ENCODE peak calls at places on chromosomes 6 and 20, in five cellular contexts. U, X, V, L and H are unnamed samples.

GRCh38 chr6:121434037-121434770 is 1.2 kb upstream of the GJA1 start:
- DNase-seq in U (peak; percentile 46), X (no peak), V (no peak), L (no peak), H (peak; percentile 64)

GRCh38 chr6:133306876-133307275 is 65.7 kb downstream of the EYA4 start:
- DNase-seq in U (no peak), X (no peak), V (no peak), L (no peak), H (no peak)

GRCh38 chr6:159380104-159380503 is 210.9 kb downstream of the FNDC1 start:
- DNase-seq in U (no peak), X (no peak), V (no peak), L (no peak), H (no peak)

GRCh38 chr6:54680531-54680930 is 166.0 kb upstream of the FAM83B start:
- DNase-seq in U (no peak), X (no peak), V (no peak), L (no peak), H (no peak)

GRCh38 chr6:148140772-148141557 is 201.7 kb upstream of the SASH1 start:
- DNase-seq in U (peak; percentile 2), X (no peak), V (no peak), L (peak; percentile 41), H (no peak)

GRCh38 chr6:39387785-39388184 is 65.3 kb upstream of the KCNK16 start:
- DNase-seq in U (no peak), X (no peak), V (no peak), L (no peak), H (no peak)

GRCh38 chr6:157019733-157020132 is 242.6 kb downstream of the ARID1B start:
- DNase-seq in U (peak; percentile 34), X (peak; percentile 55), V (peak; percentile 52), L (no peak), H (peak; percentile 36)

GRCh38 chr6:39490120-39490519 is 167.6 kb upstream of the KCNK16 start:
- DNase-seq in U (no peak), X (no peak), V (peak; percentile 26), L (no peak), H (no peak)

GRCh38 chr6:168428863-168429262 is 12.1 kb upstream of the SMOC2 start:
- DNase-seq in U (no peak), X (no peak), V (no peak), L (no peak), H (no peak)

GRCh38 chr6:166950443-166950821 is 5.9 kb downstream of the RNASET2 start:
- DNase-seq in U (no peak), X (peak; percentile 87), V (no peak), L (no peak), H (no peak)
- H3K4me3 ChIP-seq in U (no peak overlapping the region), X (peak overlapping the region; percentile 48), V (no peak overlapping the region), L (no peak overlapping the region), H (no peak overlapping the region)

DNA sequence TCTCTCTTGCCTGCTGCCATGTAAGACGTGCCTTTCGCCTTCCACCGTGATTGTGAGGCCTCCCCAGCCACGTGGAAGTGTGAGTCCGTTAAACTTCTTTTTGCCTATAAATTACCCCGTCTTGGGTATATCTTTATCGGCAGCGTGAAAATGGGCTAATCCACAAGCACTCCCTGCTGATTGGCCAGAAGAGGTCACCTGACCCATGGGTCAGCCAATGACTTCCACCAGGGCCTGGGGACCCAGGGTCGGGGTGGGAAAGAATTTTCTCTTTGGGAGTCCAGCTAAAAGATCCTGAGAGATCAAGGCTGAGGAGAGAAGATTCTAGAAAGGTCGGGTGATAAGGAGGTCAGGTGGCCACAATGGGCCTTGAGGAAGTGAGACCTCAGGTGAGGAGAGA is 17.1 kb downstream of the ZBP1 start:
- DNase-seq in U (no peak), X (no peak), V (no peak), L (no peak), H (no peak)
- H3K4me3 ChIP-seq in U (no peak overlapping the region), X (no peak overlapping the region), V (no peak overlapping the region), L (no peak overlapping the region), H (no peak overlapping the region)

GRCh38 chr20:49727473-49727872 is 13.8 kb upstream of the B4GALT5 start:
- DNase-seq in U (no peak), X (no peak), V (no peak), L (no peak), H (no peak)
- H3K4me3 ChIP-seq in U (no peak overlapping the region), X (no peak overlapping the region), V (no peak overlapping the region), L (no peak overlapping the region), H (no peak overlapping the region)

DNA sequence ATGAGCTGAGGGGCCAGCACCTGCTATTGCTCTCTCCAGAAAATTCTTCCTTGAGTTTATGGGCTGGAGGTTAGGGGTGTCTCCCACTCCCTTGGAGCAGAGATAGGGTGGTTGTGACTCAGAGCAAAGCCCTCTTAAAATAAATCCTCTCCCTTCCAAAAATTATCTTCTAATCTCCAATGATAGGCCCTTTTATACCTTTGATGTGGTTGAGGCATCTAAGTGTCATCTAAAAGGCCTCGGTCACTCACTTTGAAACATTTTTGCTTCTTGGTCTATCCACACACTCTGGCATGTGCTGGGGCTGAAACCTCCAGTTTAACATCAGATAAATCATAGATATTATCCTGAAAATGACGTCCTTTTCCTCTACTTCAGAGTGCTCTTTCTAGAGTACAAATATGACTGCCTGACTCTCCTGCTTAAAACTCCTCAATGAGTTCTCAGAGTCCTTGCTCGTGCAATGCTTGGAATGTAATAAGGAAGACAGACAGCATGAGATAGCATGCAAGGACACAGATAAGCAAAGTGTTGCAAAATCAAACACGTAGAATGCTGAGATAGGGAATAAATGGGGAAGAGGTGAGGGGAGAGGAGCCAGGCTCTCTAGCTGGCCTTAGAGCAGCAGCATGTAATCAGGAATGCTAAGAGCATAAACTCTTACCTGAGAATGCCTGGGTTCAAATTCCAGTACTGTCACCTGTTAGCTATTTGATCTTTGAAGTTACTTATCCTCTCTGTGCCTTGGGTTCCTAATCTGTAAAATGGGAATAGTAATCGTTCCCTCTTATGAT is 374.1 kb upstream of the CITED2 start:
- DNase-seq in U (peak; percentile 42), X (no peak), V (peak; percentile 88), L (peak; percentile 79), H (peak; percentile 90)
- H3K4me3 ChIP-seq in U (no peak overlapping the region), X (no peak overlapping the region), V (no peak overlapping the region), L (no peak overlapping the region), H (no peak overlapping the region)